ENCODE peak calls at places on chromosomes 16 and 17, in four cellular contexts. B is colonic mucosa, U is left ventricle myocardium inferior, L is transverse colon. O is an unnamed sample.

GRCh38 chr17:71631483-71631882 is 489.3 kb upstream of the SOX9 start:
- DNase-seq in U (no peak), B (no peak), L (no peak), O (no peak)

GRCh38 chr17:16259926-16260325 is 42.9 kb downstream of the PIGL start:
- DNase-seq in U (no peak), B (no peak), L (no peak), O (no peak)

GRCh38 chr16:2299915-2300192 is 31.9 kb upstream of the RNPS1 start:
- DNase-seq in B (no peak), L (no peak), U (no peak), O (no peak)

GRCh38 chr17:927611-928461 is 51.7 kb downstream of the NXN start:
- DNase-seq in U (no peak), L (no peak), B (no peak), O (no peak)

GRCh38 chr16:14485131-14485551 is 144.9 kb downstream of the PARN start:
- DNase-seq in L (no peak), B (no peak), U (no peak), O (no peak)

GRCh38 chr17:4980644-4981216 is 6.7 kb downstream of the CAMTA2 start:
- DNase-seq in B (peak), L (no peak), U (no peak), O (no peak)

GRCh38 chr16:86906608-86907007 is 328.3 kb downstream of the FOXL1 start:
- DNase-seq in L (no peak), U (no peak), B (no peak), O (no peak)

GRCh38 chr16:4370570-4371480 is 823 bp upstream of the VASN start:
- DNase-seq in B (peak), L (peak), U (peak), O (peak)

GRCh38 chr17:49556183-49556943 is 19.3 kb upstream of the NXPH3 start:
- DNase-seq in B (peak), U (peak), L (peak), O (peak)

GRCh38 chr16:10834130-10834529 is 15.5 kb upstream of the TVP23A start:
- DNase-seq in U (no peak), B (no peak), L (no peak), O (no peak)

GRCh38 chr16:81526935-81527334 is 82.3 kb downstream of the CMIP start:
- DNase-seq in B (no peak), U (peak), L (no peak), O (peak)

GRCh38 chr16:85112364-85112763 is at the start of gene CIBAR2:
- DNase-seq in U (no peak), B (no peak), L (no peak), O (no peak)

GRCh38 chr16:69761983-69762842 is at the start of gene WWP2:
- DNase-seq in L (peak), U (peak), B (peak), O (peak)

GRCh38 chr17:69609495-69610315 is 195.2 kb downstream of the MAP2K6 start:
- DNase-seq in U (no peak), B (peak), L (no peak), O (no peak)

GRCh38 chr17:42564815-42565522 is 1.9 kb upstream of the MLX start:
- DNase-seq in L (no peak), B (no peak), U (no peak), O (peak)

GRCh38 chr17:9817086-9817485 is 4.8 kb downstream of the GSG1L2 start:
- DNase-seq in B (no peak), U (no peak), L (peak), O (no peak)

GRCh38 chr17:79789943-79790804 is 6.7 kb downstream of the CBX8 start:
- DNase-seq in U (no peak), L (peak), B (no peak), O (peak)

GRCh38 chr17:77891602-77892001 is 66.9 kb upstream of the TNRC6C start:
- DNase-seq in U (no peak), L (no peak), B (no peak), O (no peak)

GRCh38 chr17:12599185-12599920 is 66.3 kb upstream of the MYOCD start:
- DNase-seq in L (no peak), U (no peak), B (no peak), O (no peak)

GRCh38 chr17:82446649-82447048 is 3.9 kb downstream of the CYBC1 start:
- DNase-seq in B (no peak), L (no peak), U (no peak), O (no peak)

GRCh38 chr17:77831497-77832179 is 126.9 kb upstream of the TNRC6C start:
- DNase-seq in L (no peak), B (no peak), U (peak), O (no peak)

GRCh38 chr17:8376302-8377067 is at the start of gene KRABD2:
- DNase-seq in B (peak), U (peak), L (peak), O (peak)

GRCh38 chr16:50263940-50264929 is 2.1 kb upstream of the ADCY7 start:
- DNase-seq in U (no peak), B (no peak), L (no peak), O (peak)

GRCh38 chr17:62611308-62611707 is 16.2 kb upstream of the MRC2 start:
- DNase-seq in U (no peak), L (no peak), B (no peak), O (no peak)

GRCh38 chr16:29804455-29805231 is 1.7 kb upstream of the MAZ start:
- DNase-seq in L (peak), U (peak), B (peak), O (peak)

GRCh38 chr17:58531122-58531521 is 16.7 kb upstream of the MTMR4 start:
- DNase-seq in L (no peak), B (no peak), U (no peak), O (no peak)

GRCh38 chr17:58529275-58529674 is 14.8 kb upstream of the MTMR4 start:
- DNase-seq in U (no peak), L (no peak), B (no peak), O (no peak)

GRCh38 chr17:58531661-58532554 is 17.5 kb upstream of the MTMR4 start:
- DNase-seq in U (peak), L (peak), B (peak), O (peak)

GRCh38 chr17:58532555-58532951 is 18.1 kb upstream of the MTMR4 start:
- DNase-seq in U (no peak), L (no peak), B (no peak), O (no peak)

DNA sequence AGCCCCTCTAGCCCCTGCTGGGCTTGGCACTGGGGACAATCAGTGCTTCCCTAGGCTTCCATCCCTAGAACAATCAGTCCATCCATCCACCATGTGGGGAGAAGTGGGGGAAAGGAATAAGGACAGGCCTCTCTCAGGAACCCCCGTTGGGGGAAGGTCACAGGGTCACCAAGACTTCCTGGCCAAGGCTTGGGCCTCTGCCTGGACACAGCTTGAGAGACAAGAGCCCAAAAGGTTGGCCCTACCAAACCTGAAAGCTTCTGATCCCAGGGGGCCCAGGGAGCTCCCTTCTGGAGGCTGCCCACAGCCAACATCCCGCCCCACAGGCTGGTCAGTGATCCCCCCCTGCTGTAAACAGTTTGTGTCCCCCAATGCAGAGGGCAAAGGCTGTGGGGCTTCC is 16.2 kb upstream of the MTMR4 start:
- DNase-seq in L (no peak), U (no peak), B (no peak), O (no peak)
- H3K27ac ChIP-seq in L (no peak), U (peak), B (no peak), O (peak)

GRCh38 chr16:19223235-19223847 is 55.3 kb downstream of the SYT17 start:
- DNase-seq in U (no peak), L (peak), B (peak), O (no peak)
- TF ChIP-seq CTCF in U (peak), L (peak), B (peak), O (peak)

GRCh38 chr17:40315206-40315605 is 6.2 kb downstream of the RARA start:
- DNase-seq in L (no peak), B (no peak), U (no peak), O (no peak)

GRCh38 chr17:40312893-40313659 is 4.1 kb downstream of the RARA start:
- DNase-seq in U (peak), B (no peak), L (no peak), O (no peak)

GRCh38 chr17:40312131-40312731 is 3.3 kb downstream of the RARA start:
- DNase-seq in U (peak), L (peak), B (no peak), O (no peak)

GRCh38 chr17:40314557-40314953 is 5.6 kb downstream of the RARA start:
- DNase-seq in U (peak), L (peak), B (peak), O (peak)

GRCh38 chr17:40313660-40314556 is 4.9 kb downstream of the RARA start:
- DNase-seq in U (no peak), B (no peak), L (no peak), O (no peak)
- H3K27ac ChIP-seq in U (peak), B (no peak), L (no peak), O (peak)

DNA sequence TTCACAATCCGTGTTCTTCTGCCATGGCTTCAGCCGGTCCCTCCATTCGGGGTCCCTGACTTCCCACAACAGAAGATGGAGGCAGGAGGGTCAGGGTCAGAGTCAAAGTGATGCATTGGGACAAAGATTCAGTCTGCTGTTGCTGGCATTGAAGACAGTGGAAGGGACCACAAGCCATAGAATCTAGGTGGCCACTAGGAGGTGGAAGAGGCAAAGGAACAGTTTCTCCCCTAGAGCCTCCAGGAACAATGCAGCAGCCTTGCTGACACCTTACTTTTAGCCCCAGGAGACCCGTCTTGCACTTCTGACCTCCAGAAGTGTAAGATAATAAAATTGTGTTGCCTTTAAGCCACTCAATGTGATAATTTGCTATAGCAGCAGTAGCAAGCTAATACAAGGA is 55.9 kb downstream of the MFSD11 start:
- DNase-seq in U (no peak), B (no peak), L (no peak), O (no peak)
- TF ChIP-seq CTCF in U (no peak), B (no peak), L (no peak), O (no peak)

GRCh38 chr17:3880983-3881382 is 11.9 kb downstream of the CAMKK1 start:
- DNase-seq in L (no peak), U (no peak), B (no peak), O (no peak)

GRCh38 chr17:3879181-3879580 is 13.7 kb downstream of the CAMKK1 start:
- DNase-seq in L (no peak), B (peak), U (peak), O (no peak)

GRCh38 chr17:3877220-3877619 is 15.6 kb downstream of the CAMKK1 start:
- DNase-seq in L (no peak), B (no peak), U (no peak), O (no peak)

GRCh38 chr17:3882276-3882675 is 10.6 kb downstream of the CAMKK1 start:
- DNase-seq in B (no peak), L (no peak), U (no peak), O (no peak)

DNA sequence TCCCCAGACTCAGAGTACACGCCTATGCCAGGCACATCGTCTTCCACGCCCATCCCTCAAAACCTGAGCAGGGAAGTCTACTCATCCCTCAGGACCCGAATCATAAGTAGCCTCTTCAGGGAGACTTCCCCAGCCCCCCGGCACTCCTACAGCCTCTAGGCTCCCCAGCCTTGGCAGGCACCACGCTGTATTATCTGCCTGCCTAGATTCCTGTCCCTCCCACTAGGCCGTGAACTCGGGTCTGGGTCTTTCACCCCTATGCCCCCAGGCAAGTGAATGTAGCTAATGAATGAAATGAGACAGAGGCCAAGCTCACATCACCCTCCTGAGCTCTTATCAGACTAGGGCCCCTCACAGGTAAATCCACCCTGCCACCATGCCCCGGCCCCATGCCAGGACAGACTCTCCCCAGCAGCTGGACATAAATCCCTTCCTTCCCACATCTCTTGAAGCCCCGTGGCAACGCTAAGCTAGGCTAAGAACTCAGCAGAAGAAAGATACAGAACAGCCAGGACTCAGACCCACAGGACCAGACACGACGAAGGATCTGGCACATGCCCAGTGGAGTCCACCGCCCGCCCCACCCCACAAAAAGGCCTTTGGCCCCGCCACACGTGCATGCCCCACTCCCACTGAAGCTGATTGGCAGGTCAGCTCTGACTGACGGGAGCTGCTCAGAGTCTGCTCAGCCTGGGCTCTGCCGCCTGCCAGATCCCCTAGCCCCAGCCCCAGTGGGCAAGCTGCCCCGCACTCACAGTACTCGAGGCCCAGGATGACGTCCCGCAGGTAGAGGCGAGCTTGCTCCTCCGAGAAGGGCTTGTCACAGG is 13.0 kb downstream of the CAMKK1 start:
- DNase-seq in L (no peak), U (no peak), B (no peak), O (no peak)
- H3K27ac ChIP-seq in L (peak), U (no peak), B (no peak), O (peak)

GRCh38 chr16:21593530-21594289 is 5.7 kb upstream of the METTL9 start:
- DNase-seq in U (no peak), L (no peak), B (no peak), O (no peak)

GRCh38 chr16:21599994-21600773 is 807 bp downstream of the METTL9 start:
- DNase-seq in L (no peak), B (peak), U (no peak), O (no peak)

GRCh38 chr16:21598676-21599157 is 660 bp upstream of the METTL9 start:
- DNase-seq in U (no peak), B (no peak), L (peak), O (no peak)

GRCh38 chr16:21599158-21599993 is at the start of gene METTL9:
- DNase-seq in B (peak), L (peak), U (peak), O (peak)

GRCh38 chr16:21597571-21598030 is 1.8 kb upstream of the METTL9 start:
- DNase-seq in U (no peak), L (no peak), B (no peak), O (no peak)
- TF ChIP-seq CTCF in U (no peak), L (no peak), B (no peak), O (no peak)

DNA sequence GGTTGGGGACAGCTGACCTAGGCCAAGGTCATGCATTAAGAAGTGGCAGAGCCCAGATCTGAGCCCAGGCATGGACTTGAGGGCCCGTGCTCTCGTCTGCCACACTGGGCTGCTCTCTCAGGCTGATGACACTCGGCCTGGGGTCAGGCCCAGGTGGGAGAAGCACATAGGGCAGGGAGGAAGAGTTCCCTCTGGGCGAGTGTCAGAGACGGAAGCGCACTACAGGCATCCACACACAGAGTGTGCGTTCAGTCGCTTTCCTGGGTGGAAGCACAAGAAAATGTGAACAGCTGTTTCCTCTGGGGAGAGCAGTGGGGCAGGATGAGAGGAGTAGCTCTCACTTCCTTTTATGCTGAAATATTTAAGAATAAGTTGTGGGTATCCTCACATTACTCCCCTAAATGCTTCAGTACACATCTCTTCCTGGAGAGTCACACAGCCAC is 59.7 kb downstream of the B9D1 start:
- DNase-seq in B (no peak), L (no peak), U (no peak), O (peak)
- H3K27ac ChIP-seq in B (no peak), L (peak), U (peak), O (peak)

DNA sequence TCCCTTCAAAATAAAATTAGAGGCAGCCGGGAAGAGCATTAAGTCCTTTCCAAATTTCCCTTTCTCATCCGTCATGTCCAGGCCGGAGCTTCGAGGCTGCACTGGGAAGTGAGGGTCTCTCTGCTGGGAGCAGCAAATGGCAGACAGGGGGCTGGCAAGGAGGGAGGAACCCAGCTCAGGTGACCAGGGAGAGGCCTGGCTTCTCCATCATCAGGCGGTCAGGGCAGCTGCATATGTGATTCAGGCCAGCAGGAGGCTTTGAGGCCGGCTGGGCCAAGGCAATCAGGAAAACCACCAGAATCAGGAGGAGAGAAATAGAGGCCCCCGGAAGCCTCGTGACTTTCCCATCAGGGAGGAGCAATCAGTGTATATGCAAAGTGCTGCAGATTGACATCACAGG is 85.0 kb upstream of the RPL38 start:
- DNase-seq in U (no peak), L (no peak), B (no peak), O (no peak)
- TF ChIP-seq CTCF in U (no peak), L (no peak), B (no peak), O (no peak)

O was measured in heart left ventricle.